ENCODE peak calls at places on chromosomes 11 and 22, in six cellular contexts. Z is A549, S is IMR-90, V is K562, C is GM12878, D is HepG2. N is an unnamed sample.
A peak's percentile ranks its signal among the peaks of the same experiment; 100 is the strongest.

GRCh38 chr11:107751082-107751481 is 39.2 kb upstream of the SLN start:
- DNase-seq in Z (no peak), S (no peak), V (no peak), C (no peak), D (no peak), N (no peak)

GRCh38 chr11:114111369-114112042 is 52.0 kb downstream of the ZBTB16 start:
- DNase-seq in Z (no peak), S (no peak), V (no peak), C (no peak), D (no peak), N (no peak)

GRCh38 chr11:68282141-68282860 is 10.5 kb upstream of the C11orf24 start:
- DNase-seq in Z (no peak), S (no peak), V (peak; percentile 43), C (peak; percentile 92), D (no peak), N (no peak)

GRCh38 chr11:105144887-105145286 is 5.3 kb upstream of the CARD18 start:
- DNase-seq in Z (no peak), S (peak; percentile 89), V (no peak), C (no peak), D (peak; percentile 62), N (no peak)

GRCh38 chr11:62501432-62501891 is 45.1 kb downstream of the AHNAK start:
- DNase-seq in Z (no peak), S (peak; percentile 26), V (no peak), C (no peak), D (peak; percentile 72), N (no peak)

GRCh38 chr22:38696606-38697005 is 4.1 kb downstream of the JOSD1 start:
- DNase-seq in Z (peak; percentile 61), S (peak; percentile 92), V (no peak), C (no peak), D (peak; percentile 53), N (no peak)

GRCh38 chr22:19665784-19666662 is 48.3 kb upstream of the SEPTIN5 start:
- DNase-seq in Z (no peak), S (no peak), V (peak; percentile 36), C (no peak), D (no peak), N (no peak)

GRCh38 chr11:103202048-103202651 is 92.9 kb downstream of the DYNC2H1 start:
- DNase-seq in Z (peak; percentile 51), S (peak; percentile 63), V (peak; percentile 7), C (no peak), D (peak; percentile 10), N (peak; percentile 28)

GRCh38 chr11:19557720-19558140 is 154.9 kb upstream of the NAV2 start:
- DNase-seq in Z (peak; percentile 78), S (peak; percentile 70), V (peak; percentile 57), C (no peak), D (peak; percentile 61), N (peak; percentile 67)

GRCh38 chr11:106238704-106239360 is 161.4 kb downstream of the AASDHPPT start:
- DNase-seq in Z (no peak), S (no peak), V (no peak), C (no peak), D (no peak), N (no peak)

GRCh38 chr11:1039481-1040427 is 3.2 kb upstream of the MUC6 start:
- DNase-seq in Z (no peak), S (no peak), V (no peak), C (no peak), D (no peak), N (no peak)

GRCh38 chr11:65574147-65574962 is 1.5 kb upstream of the EHBP1L1 start:
- DNase-seq in Z (peak; percentile 91), S (peak; percentile 95), V (peak; percentile 95), C (peak; percentile 82), D (peak; percentile 70), N (peak; percentile 98)

GRCh38 chr11:92211576-92212167 is 12.9 kb upstream of the FAT3 start:
- DNase-seq in Z (peak; percentile 59), S (peak; percentile 33), V (no peak), C (no peak), D (peak; percentile 4), N (peak; percentile 55)

GRCh38 chr11:74926304-74927030 is 22.4 kb downstream of the XRRA1 start:
- DNase-seq in Z (no peak), S (peak; percentile 56), V (no peak), C (no peak), D (no peak), N (no peak)

GRCh38 chr22:35301370-35301874 is 1.7 kb downstream of the TOM1 start:
- DNase-seq in Z (peak; percentile 85), S (peak; percentile 96), V (peak; percentile 32), C (no peak), D (peak; percentile 93), N (no peak)

GRCh38 chr11:57885298-57886035 is 123.9 kb downstream of the CTNND1 start:
- DNase-seq in Z (peak; percentile 31), S (peak; percentile 42), V (no peak), C (no peak), D (peak; percentile 20), N (no peak)

GRCh38 chr11:17171342-17171741 is 36.4 kb downstream of the PIK3C2A start:
- DNase-seq in Z (no peak), S (peak; percentile 60), V (no peak), C (no peak), D (no peak), N (no peak)

GRCh38 chr11:96014234-96014633 is 90.3 kb upstream of the MTMR2 start:
- DNase-seq in Z (peak; percentile 14), S (peak; percentile 61), V (no peak), C (peak; percentile 36), D (peak; percentile 97), N (no peak)

GRCh38 chr22:27139935-27140493 is 482.6 kb downstream of the MIAT start:
- DNase-seq in Z (peak; percentile 68), S (peak; percentile 83), V (no peak), C (no peak), D (no peak), N (peak; percentile 62)

GRCh38 chr22:22431271-22432220 is 77.0 kb downstream of the ZNF280B start:
- DNase-seq in Z (peak; percentile 48), S (peak; percentile 34), V (peak; percentile 98), C (no peak), D (peak; percentile 49), N (peak; percentile 79)

GRCh38 chr22:32245042-32245441 is 10.1 kb downstream of the SLC5A4 start:
- DNase-seq in Z (peak; percentile 18), S (no peak), V (no peak), C (peak; percentile 5), D (peak; percentile 65), N (no peak)

GRCh38 chr11:952406-953385 is 27.0 kb downstream of the AP2A2 start:
- DNase-seq in Z (peak; percentile 96), S (peak; percentile 67), V (no peak), C (no peak), D (peak; percentile 99), N (no peak)

GRCh38 chr22:38870312-38870741 is 1.7 kb downstream of the CBX6 start:
- DNase-seq in Z (peak; percentile 78), S (peak; percentile 78), V (peak; percentile 69), C (peak; percentile 45), D (peak; percentile 78), N (peak; percentile 64)

GRCh38 chr11:105202844-105203548 is 63.4 kb upstream of the CARD18 start:
- DNase-seq in Z (peak; percentile 44), S (no peak), V (no peak), C (no peak), D (peak; percentile 96), N (no peak)

GRCh38 chr11:70737816-70738630 is 339.7 kb downstream of the CTTN start:
- DNase-seq in Z (no peak), S (no peak), V (no peak), C (no peak), D (no peak), N (no peak)

GRCh38 chr11:64959498-64959897 is 12.4 kb downstream of the MAJIN start:
- DNase-seq in Z (no peak), S (no peak), V (no peak), C (no peak), D (no peak), N (no peak)

GRCh38 chr11:120333801-120334200 is 2.4 kb upstream of the ARHGEF12 start:
- DNase-seq in Z (no peak), S (no peak), V (no peak), C (no peak), D (no peak), N (no peak)

GRCh38 chr11:120329556-120329955 is 4.5 kb downstream of the TLCD5 start:
- DNase-seq in Z (no peak), S (no peak), V (no peak), C (no peak), D (no peak), N (no peak)

GRCh38 chr11:120332822-120333716 is 3.1 kb upstream of the ARHGEF12 start:
- DNase-seq in Z (no peak), S (no peak), V (no peak), C (no peak), D (no peak), N (no peak)

GRCh38 chr11:120330045-120330444 is 4.9 kb downstream of the TLCD5 start:
- DNase-seq in Z (no peak), S (no peak), V (no peak), C (no peak), D (no peak), N (no peak)

DNA sequence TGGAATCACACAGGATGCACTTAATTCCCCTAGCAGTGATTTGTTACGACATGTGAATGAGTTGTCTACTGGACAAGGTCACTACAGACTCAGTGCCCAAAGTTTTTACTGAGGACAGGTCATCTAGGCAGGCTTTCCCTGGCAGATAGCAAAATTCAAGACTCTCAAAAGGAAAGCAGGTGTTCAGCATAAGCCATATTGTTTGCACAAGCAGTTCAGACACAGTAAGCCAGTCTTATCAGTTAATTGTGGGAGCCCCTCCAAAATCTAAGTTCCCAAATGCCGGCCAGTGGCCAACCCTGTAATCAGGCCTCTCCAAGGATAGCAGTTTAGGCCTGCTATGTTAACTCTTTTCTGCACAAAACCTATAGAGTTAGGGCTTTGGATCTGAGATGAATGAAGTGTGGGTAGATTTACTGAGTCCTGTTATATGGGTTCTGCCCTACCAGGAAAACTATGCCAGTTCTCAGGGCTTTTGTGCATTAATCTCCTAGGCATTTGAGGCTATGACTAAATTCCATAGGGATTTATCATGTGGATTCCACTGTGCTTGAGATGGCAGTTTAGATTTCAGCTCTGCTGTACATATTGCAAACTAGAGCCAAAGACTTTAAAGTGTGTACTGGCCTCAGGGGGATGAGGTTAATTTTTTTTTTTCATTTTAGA is 4.8 kb upstream of the ARHGEF12 start:
- DNase-seq in Z (peak; percentile 45), S (peak; percentile 91), V (no peak), C (no peak), D (no peak), N (no peak)
- H3K4me1 ChIP-seq in Z (peaks cover 49% of the 10 kb centered on the region), S (peaks cover 16% of the 10 kb centered on the region), V (peaks cover 7% of the 10 kb centered on the region), C (peaks cover 9% of the 10 kb centered on the region), D (peaks cover 11% of the 10 kb centered on the region), N (peaks cover 3% of the 10 kb centered on the region)

DNA sequence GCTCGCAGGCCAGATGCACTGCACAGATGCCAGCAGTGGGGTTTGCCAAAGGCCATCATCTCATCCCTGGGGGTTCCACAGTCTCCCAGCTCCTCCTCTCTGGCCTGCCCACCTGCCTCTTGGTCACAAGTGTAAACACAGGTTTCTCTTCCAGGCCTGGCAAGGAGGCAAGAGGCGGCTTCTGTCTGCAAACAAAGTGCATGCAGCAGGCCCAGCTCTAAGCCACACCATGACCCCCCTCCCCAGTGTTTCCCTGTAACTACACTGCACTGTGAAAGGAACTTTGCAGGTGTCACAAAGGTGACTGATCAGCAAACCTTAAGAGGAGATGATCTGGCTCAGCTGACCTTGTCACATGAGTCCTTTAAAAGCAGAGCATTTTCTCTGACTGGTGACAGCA is 26.2 kb upstream of the SHISAL1 start:
- DNase-seq in Z (no peak), S (no peak), V (no peak), C (no peak), D (no peak), N (no peak)
- TF ChIP-seq SMC3 in Z (no peak), S (no peak), V (no peak), C (no peak), D (no peak), N (no peak)

GRCh38 chr22:46114518-46115387 is 35.6 kb upstream of the PPARA start:
- DNase-seq in Z (no peak), S (no peak), V (no peak), C (no peak), D (no peak), N (no peak)
- H3K4me1 ChIP-seq in Z (peaks cover 69% of the 10 kb centered on the region), S (peaks cover 14% of the 10 kb centered on the region), V (peaks cover 68% of the 10 kb centered on the region), C (no peaks in the 10 kb centered on the region), D (peaks cover 29% of the 10 kb centered on the region), N (peaks cover 81% of the 10 kb centered on the region)

GRCh38 chr11:34132261-34132965 is 27.0 kb downstream of the NAT10 start:
- DNase-seq in Z (no peak), S (no peak), V (no peak), C (no peak), D (no peak), N (no peak)
- TF ChIP-seq SMC3 in Z (no peak), S (no peak), V (no peak), C (no peak), D (no peak), N (no peak)